ENCODE peak calls at places on chromosome 20, in seven cellular contexts. M is IMR-90, Z is mesenchymal stem cell, O is trophoblast cell, Y is mesendoderm, U is H9, X is H1. R is an unnamed sample.

GRCh38 chr20:58008866-58009265 is 219.6 kb downstream of the ANKRD60 start:
- DNase-seq in X (no peak), U (no peak), M (no peak), Z (no peak), Y (no peak), O (no peak), R (no peak)

GRCh38 chr20:18679020-18679419 is 91.2 kb downstream of the DTD1 start:
- DNase-seq in M (peak), O (no peak), Z (peak), U (no peak), Y (peak), X (no peak), R (peak)

GRCh38 chr20:45407783-45408645 is at the start of gene DBNDD2:
- DNase-seq in Z (no peak), Y (no peak), X (no peak), M (no peak), O (no peak), U (no peak), R (no peak)

GRCh38 chr20:37574199-37574890 is 46.7 kb upstream of the BLCAP start:
- DNase-seq in U (peak), X (no peak), O (no peak), Z (no peak), M (no peak), Y (no peak), R (no peak)

GRCh38 chr20:49237531-49237930 is 18.3 kb downstream of the DDX27 start:
- DNase-seq in U (no peak), Z (no peak), O (no peak), X (no peak), Y (no peak), M (no peak), R (no peak)

GRCh38 chr20:15487030-15487429 is 1086.2 kb downstream of the KIF16B start:
- DNase-seq in Z (no peak), O (peak), Y (peak), M (no peak), X (no peak), U (no peak), R (no peak)

GRCh38 chr20:16459019-16459700 is 114.1 kb downstream of the KIF16B start:
- DNase-seq in Y (peak), M (peak), O (no peak), Z (peak), U (no peak), X (no peak), R (no peak)

GRCh38 chr20:20498081-20498861 is 130.4 kb downstream of the INSM1 start:
- DNase-seq in X (no peak), O (no peak), Z (peak), Y (peak), M (peak), U (no peak), R (peak)

GRCh38 chr20:46063652-46064054 is 26.1 kb downstream of the NCOA5 start:
- DNase-seq in M (no peak), X (no peak), U (no peak), Z (no peak), O (no peak), Y (no peak), R (no peak)

GRCh38 chr20:41524980-41525613 is 93.1 kb downstream of the CHD6 start:
- DNase-seq in Z (no peak), Y (no peak), U (no peak), M (peak), O (no peak), X (no peak), R (no peak)

GRCh38 chr20:23305098-23305497 is 45.5 kb upstream of the NXT1 start:
- DNase-seq in M (no peak), U (no peak), X (no peak), Y (no peak), Z (peak), O (no peak), R (no peak)

GRCh38 chr20:17646901-17647301 is 35.1 kb downstream of the RRBP1 start:
- DNase-seq in O (no peak), M (no peak), U (no peak), Z (no peak), Y (no peak), X (no peak), R (no peak)

GRCh38 chr20:58890454-58891075 is 38.0 kb downstream of the GNAS start:
- DNase-seq in O (peak), Y (peak), X (no peak), U (no peak), Z (peak), M (peak), R (no peak)

GRCh38 chr20:37968726-37969401 is 64.4 kb downstream of the TTI1 start:
- DNase-seq in X (no peak), M (no peak), O (no peak), Y (peak), Z (peak), U (peak), R (no peak)

GRCh38 chr20:10352934-10353866 is 80.8 kb downstream of the MKKS start:
- DNase-seq in O (no peak), Y (peak), U (no peak), Z (peak), X (no peak), M (no peak), R (no peak)

GRCh38 chr20:54598351-54598750 is 123.0 kb downstream of the DOK5 start:
- DNase-seq in X (no peak), Z (no peak), U (no peak), O (no peak), M (no peak), Y (no peak), R (no peak)

GRCh38 chr20:60249436-60249835 is 291.2 kb downstream of the CDH26 start:
- DNase-seq in M (peak), O (peak), Y (peak), Z (peak), X (peak), U (no peak), R (no peak)

GRCh38 chr20:31278178-31278577 is 20.7 kb downstream of the DEFB115 start:
- DNase-seq in O (no peak), Y (no peak), X (no peak), M (no peak), Z (no peak), U (no peak), R (no peak)

GRCh38 chr20:64113444-64113775 is 6.0 kb upstream of the NPBWR2 start:
- DNase-seq in M (no peak), Z (no peak), Y (no peak), U (no peak), X (no peak), O (no peak), R (no peak)

GRCh38 chr20:1185316-1185741 is 548 bp upstream of the TMEM74B start:
- DNase-seq in O (no peak), U (no peak), M (no peak), Z (peak), X (no peak), Y (peak), R (peak)

GRCh38 chr20:13777171-13777601 is 7.5 kb downstream of the ESF1 start:
- DNase-seq in Y (no peak), X (no peak), Z (peak), U (no peak), O (no peak), M (peak), R (no peak)

GRCh38 chr20:4681971-4682370 is 39.7 kb upstream of the PRND start:
- DNase-seq in Y (no peak), O (peak), X (no peak), M (peak), Z (peak), U (no peak), R (no peak)

GRCh38 chr20:54201268-54201846 is 6.5 kb upstream of the PFDN4 start:
- DNase-seq in U (no peak), O (no peak), X (no peak), M (no peak), Y (no peak), Z (no peak), R (no peak)

GRCh38 chr20:24109008-24109407 is 120.4 kb upstream of the GGTLC1 start:
- DNase-seq in X (no peak), Y (no peak), Z (no peak), O (no peak), U (peak), M (no peak), R (no peak)

GRCh38 chr20:60095456-60095855 is 137.2 kb downstream of the CDH26 start:
- DNase-seq in U (no peak), M (no peak), Z (no peak), Y (no peak), O (no peak), X (no peak), R (no peak)

GRCh38 chr20:57593134-57593886 is 26.9 kb downstream of the ZBP1 start:
- DNase-seq in Z (no peak), Y (no peak), U (peak), M (no peak), O (no peak), X (no peak), R (no peak)

GRCh38 chr20:48799315-48800105 is 28.3 kb downstream of the PREX1 start:
- DNase-seq in X (no peak), Z (no peak), Y (no peak), O (no peak), M (no peak), U (no peak), R (no peak)

GRCh38 chr20:37179671-37180524 is 550 bp upstream of the MROH8 start:
- DNase-seq in U (no peak), X (no peak), O (peak), Y (peak), Z (peak), M (peak), R (no peak)

GRCh38 chr20:59806578-59806975 is 126.9 kb downstream of the SYCP2 start:
- DNase-seq in U (peak), Z (no peak), X (no peak), M (no peak), Y (no peak), O (no peak), R (no peak)

GRCh38 chr20:5663396-5663795 is 86.8 kb upstream of the SHLD1 start:
- DNase-seq in U (no peak), Y (no peak), X (no peak), M (no peak), O (no peak), Z (peak), R (no peak)

DNA sequence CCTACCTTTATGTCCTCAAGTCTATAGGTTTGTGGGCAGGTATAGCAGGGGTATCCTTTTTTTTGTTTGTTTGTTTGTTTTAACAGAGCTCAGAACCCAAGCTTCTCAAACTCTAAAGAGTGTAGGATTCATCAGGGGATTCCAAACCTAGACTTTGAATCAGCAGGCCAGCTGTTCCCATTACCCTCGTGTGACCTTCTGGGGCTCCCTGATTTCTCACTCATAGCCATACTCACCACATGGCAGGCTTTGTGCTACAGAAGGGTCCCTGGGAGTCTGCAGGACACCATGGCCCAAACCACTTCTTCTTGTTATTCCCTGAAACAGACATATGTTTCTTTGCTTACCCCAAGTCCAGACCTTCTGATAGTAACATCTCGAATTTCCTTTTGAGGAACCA is 350.8 kb upstream of the TSHZ2 start:
- DNase-seq in M (no peak), X (no peak), U (no peak), Y (no peak), Z (no peak), O (no peak), R (no peak)
- H3K23ac ChIP-seq in M (no peak), X (no peak), U (no peak), Y (no peak), Z (no peak), O (no peak), R (no peak)

GRCh38 chr20:47204746-47205122 is 151.8 kb downstream of the ZMYND8 start:
- DNase-seq in Y (no peak), U (no peak), O (no peak), M (no peak), X (no peak), Z (no peak), R (no peak)

GRCh38 chr20:47205577-47206123 is 150.8 kb downstream of the ZMYND8 start:
- DNase-seq in Y (peak), M (peak), X (no peak), Z (peak), O (peak), U (peak), R (peak)

GRCh38 chr20:47204008-47204745 is 152.3 kb downstream of the ZMYND8 start:
- DNase-seq in Y (peak), M (peak), O (peak), X (no peak), Z (peak), U (no peak), R (no peak)

GRCh38 chr20:47201074-47201730 is 155.3 kb downstream of the ZMYND8 start:
- DNase-seq in Y (peak), U (no peak), O (no peak), M (no peak), X (no peak), Z (no peak), R (no peak)

DNA sequence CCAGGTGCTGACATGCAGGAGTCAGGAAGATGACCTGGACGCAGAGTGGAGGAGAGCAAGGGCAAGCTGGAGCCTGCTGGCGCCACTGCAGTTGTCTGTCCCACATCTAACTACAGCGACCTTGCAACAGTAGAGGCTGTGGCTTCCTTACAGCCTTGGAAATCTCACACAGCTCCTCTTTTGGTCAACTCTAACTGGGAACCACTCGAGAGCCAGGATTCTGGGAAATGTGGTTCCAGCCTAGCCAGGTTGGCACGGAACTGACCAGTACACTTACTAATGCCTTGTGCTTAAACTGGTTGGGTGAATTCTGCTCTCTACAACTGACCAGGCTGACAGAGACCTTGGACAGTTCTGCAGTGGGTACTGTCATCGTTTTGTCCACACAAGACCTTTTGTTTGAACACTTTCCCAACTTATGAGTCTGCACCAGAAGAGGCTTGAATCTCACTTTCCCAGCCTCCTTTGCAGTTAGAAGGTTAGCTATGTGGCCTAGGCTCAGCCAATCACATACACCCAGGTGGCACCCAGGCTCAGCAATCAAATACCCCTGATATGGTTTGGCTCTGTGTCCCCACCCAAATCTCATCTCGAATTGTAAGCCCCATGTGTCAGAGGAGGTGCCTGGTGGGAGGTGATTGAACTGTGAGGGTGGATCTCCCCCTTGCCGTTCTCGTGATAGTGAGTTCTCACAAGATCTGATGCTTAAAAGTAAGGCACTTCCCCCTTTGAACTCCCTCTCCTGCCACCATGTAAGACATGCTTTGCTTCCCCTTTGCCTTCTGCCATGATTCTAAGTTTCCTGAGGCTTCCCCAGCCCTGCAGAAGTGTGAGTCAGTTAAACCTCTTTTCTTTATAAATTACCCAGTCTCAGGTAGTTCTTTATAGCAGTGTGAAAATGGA is 153.5 kb downstream of the ZMYND8 start:
- DNase-seq in M (no peak), O (no peak), X (no peak), U (no peak), Z (no peak), Y (no peak), R (no peak)
- H3K23ac ChIP-seq in M (no peak), O (no peak), X (no peak), U (no peak), Z (no peak), Y (no peak), R (no peak)

GRCh38 chr20:33896509-33896908 is 85.4 kb downstream of the CHMP4B start:
- DNase-seq in U (no peak), Y (no peak), X (no peak), O (no peak), M (peak), Z (peak), R (no peak)

GRCh38 chr20:33897313-33897912 is 86.3 kb downstream of the CHMP4B start:
- DNase-seq in X (no peak), O (no peak), Y (no peak), U (no peak), Z (no peak), M (no peak), R (no peak)

GRCh38 chr20:33890557-33890956 is 79.4 kb downstream of the CHMP4B start:
- DNase-seq in X (no peak), Z (no peak), U (no peak), M (no peak), Y (no peak), O (no peak), R (no peak)

GRCh38 chr20:33893314-33893713 is 82.2 kb downstream of the CHMP4B start:
- DNase-seq in U (no peak), M (peak), Z (peak), O (peak), Y (no peak), X (no peak), R (no peak)

GRCh38 chr20:33894798-33895197 is 83.7 kb downstream of the CHMP4B start:
- DNase-seq in M (no peak), U (no peak), Y (no peak), Z (peak), O (peak), X (no peak), R (no peak)
- H3K23ac ChIP-seq in M (no peak), U (no peak), Y (no peak), Z (no peak), O (no peak), X (no peak), R (no peak)

DNA sequence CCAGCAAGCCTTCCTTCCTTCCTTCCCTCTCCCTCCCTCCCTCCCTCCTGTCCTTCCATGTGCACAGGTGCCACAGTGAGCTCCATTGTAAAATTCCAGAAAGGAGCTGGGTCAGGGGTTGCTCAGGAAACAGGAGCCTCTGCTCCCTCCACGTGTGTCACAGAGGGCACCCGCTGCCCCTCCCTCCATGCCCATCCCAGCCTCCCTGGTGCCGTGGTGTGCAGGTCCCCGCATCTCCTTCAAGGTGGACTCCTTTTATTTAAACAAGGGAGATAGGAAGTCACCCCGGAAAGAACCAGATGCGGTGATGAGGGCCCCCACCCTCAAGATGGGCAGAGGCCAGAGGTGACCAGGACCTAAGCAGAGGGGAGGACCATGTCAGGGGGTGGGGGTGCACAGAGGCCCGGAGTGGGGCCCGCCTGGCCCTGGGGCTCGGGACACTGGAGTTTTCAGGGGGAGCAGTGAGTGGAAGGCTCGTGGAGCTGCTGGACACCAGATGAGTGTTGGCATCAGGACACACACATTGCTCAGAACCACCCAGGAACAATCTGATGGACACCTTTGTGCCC is 85.4 kb downstream of the DHX35 start:
- DNase-seq in Y (no peak), U (no peak), Z (no peak), M (no peak), X (no peak), O (no peak), R (no peak)
- H3K23ac ChIP-seq in Y (no peak), U (no peak), Z (no peak), M (no peak), X (no peak), O (no peak), R (peak)

GRCh38 chr20:9279905-9280304 is 211.0 kb downstream of the PLCB4 start:
- DNase-seq in U (no peak), Z (no peak), O (no peak), Y (no peak), X (no peak), M (no peak), R (peak)
- H3K23ac ChIP-seq in U (no peak), Z (no peak), O (no peak), Y (no peak), X (no peak), M (no peak), R (no peak)

DNA sequence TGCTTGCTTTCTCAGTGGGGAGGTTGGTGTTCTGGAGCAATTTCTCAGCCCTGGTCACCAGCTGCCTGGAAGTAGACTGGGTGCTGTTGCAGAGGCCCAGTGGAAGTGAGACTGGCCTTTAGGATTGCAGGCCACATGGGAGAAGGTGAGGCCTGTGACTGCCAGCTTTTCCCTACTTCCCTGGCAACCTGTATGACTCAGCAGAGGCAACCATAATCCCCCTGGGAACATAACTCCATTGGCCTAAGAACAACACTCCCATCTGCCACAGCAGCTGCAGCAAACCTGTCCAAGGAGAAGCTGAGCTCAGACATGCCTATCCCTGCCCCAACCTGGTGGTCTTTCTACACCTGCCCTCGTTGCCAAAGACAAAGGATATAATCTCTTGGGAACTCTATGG is 473.5 kb upstream of the SPTLC3 start:
- DNase-seq in M (no peak), O (no peak), Z (no peak), X (no peak), U (no peak), Y (peak), R (no peak)
- H3K23ac ChIP-seq in M (no peak), O (no peak), Z (no peak), X (no peak), U (no peak), Y (no peak), R (no peak)

GRCh38 chr20:62599216-62600110 is 42.8 kb upstream of the SLCO4A1 start:
- DNase-seq in Z (no peak), Y (no peak), M (no peak), X (no peak), U (no peak), O (no peak), R (no peak)
- H3K23ac ChIP-seq in Z (no peak), Y (no peak), M (no peak), X (no peak), U (no peak), O (no peak), R (peak)

GRCh38 chr20:21510414-21510971 is 3.4 kb downstream of the NKX2-2 start:
- DNase-seq in M (no peak), U (peak), O (no peak), Z (no peak), X (no peak), Y (peak), R (no peak)
- H3K23ac ChIP-seq in M (no peak), U (no peak), O (no peak), Z (no peak), X (no peak), Y (no peak), R (no peak)

R was measured in neuronal stem cell.